ENCODE peak calls at places on chromosomes 2 and 18, in six cellular contexts. R, T, K, X, Z and P are unnamed samples.

GRCh38 chr2:177852389-177852788 is 220.2 kb downstream of the PDE11A start:
- DNase-seq in R (no peak), T (no peak), K (no peak), X (no peak), Z (no peak), P (no peak)

GRCh38 chr2:173876833-173877413 is 88.2 kb downstream of the SP3 start:
- DNase-seq in R (no peak), T (no peak), K (no peak), X (no peak), Z (no peak), P (no peak)

GRCh38 chr2:9264301-9264700 is 57.7 kb downstream of the ASAP2 start:
- DNase-seq in R (no peak), T (no peak), K (no peak), X (no peak), Z (no peak), P (no peak)

GRCh38 chr18:58054041-58054733 is 10.2 kb downstream of the NEDD4L start:
- DNase-seq in R (no peak), T (no peak), K (no peak), X (no peak), Z (no peak), P (no peak)

GRCh38 chr2:11701831-11702301 is 31.9 kb upstream of the NTSR2 start:
- DNase-seq in R (no peak), T (no peak), K (no peak), X (peak), Z (no peak), P (no peak)

GRCh38 chr2:29920130-29920577 is 1.2 kb downstream of the ALK start:
- DNase-seq in R (peak), T (peak), K (no peak), X (peak), Z (no peak), P (no peak)

GRCh38 chr2:26494891-26495290 is 17.0 kb upstream of the OTOF start:
- DNase-seq in R (no peak), T (no peak), K (no peak), X (no peak), Z (no peak), P (no peak)

GRCh38 chr2:238119756-238120462 is 18.6 kb upstream of the KLHL30 start:
- DNase-seq in R (peak), T (no peak), K (no peak), X (no peak), Z (no peak), P (no peak)

GRCh38 chr2:40317047-40317446 is 134.8 kb downstream of the SLC8A1 start:
- DNase-seq in R (no peak), T (no peak), K (no peak), X (no peak), Z (no peak), P (no peak)

GRCh38 chr2:70116936-70117554 is 29.8 kb downstream of the PCBP1 start:
- DNase-seq in R (no peak), T (no peak), K (no peak), X (no peak), Z (no peak), P (no peak)

GRCh38 chr18:13179566-13180113 is 38.9 kb upstream of the LDLRAD4 start:
- DNase-seq in R (no peak), T (no peak), K (no peak), X (peak), Z (no peak), P (no peak)

GRCh38 chr18:9914334-9914583 is 443 bp downstream of the VAPA start:
- DNase-seq in R (no peak), T (no peak), K (no peak), X (no peak), Z (no peak), P (no peak)

GRCh38 chr18:67135981-67136380 is 380.5 kb downstream of the DSEL start:
- DNase-seq in R (no peak), T (no peak), K (no peak), X (no peak), Z (no peak), P (no peak)

GRCh38 chr18:45727068-45727467 is 3.1 kb downstream of the SLC14A1 start:
- DNase-seq in R (no peak), T (no peak), K (no peak), X (no peak), Z (no peak), P (no peak)

GRCh38 chr2:162994718-162995117 is 156.2 kb upstream of the KCNH7 start:
- DNase-seq in R (no peak), T (no peak), K (no peak), X (no peak), Z (no peak), P (no peak)

GRCh38 chr2:48328972-48329723 is 200.8 kb upstream of the STON1 start:
- DNase-seq in R (no peak), T (no peak), K (no peak), X (no peak), Z (no peak), P (no peak)

GRCh38 chr2:180015951-180016709 is 9.0 kb upstream of the CWC22 start:
- DNase-seq in R (no peak), T (no peak), K (no peak), X (no peak), Z (no peak), P (peak)

GRCh38 chr2:9578475-9579235 is 23.0 kb upstream of the ADAM17 start:
- DNase-seq in R (no peak), T (no peak), K (no peak), X (no peak), Z (no peak), P (no peak)

GRCh38 chr2:149329068-149329467 is 1.3 kb upstream of the LYPD6 start:
- DNase-seq in R (no peak), T (no peak), K (no peak), X (peak), Z (no peak), P (no peak)

GRCh38 chr2:240893363-240893828 is 2.6 kb downstream of the MAB21L4 start:
- DNase-seq in R (no peak), T (no peak), K (no peak), X (peak), Z (no peak), P (no peak)

GRCh38 chr2:176129825-176130152 is 284 bp downstream of the HOXD8 start:
- DNase-seq in R (no peak), T (no peak), K (no peak), X (peak), Z (no peak), P (no peak)
- H3K4me3 ChIP-seq in R (peak), T (peak), K (no peak), X (peak), Z (peak), P (peak)

DNA sequence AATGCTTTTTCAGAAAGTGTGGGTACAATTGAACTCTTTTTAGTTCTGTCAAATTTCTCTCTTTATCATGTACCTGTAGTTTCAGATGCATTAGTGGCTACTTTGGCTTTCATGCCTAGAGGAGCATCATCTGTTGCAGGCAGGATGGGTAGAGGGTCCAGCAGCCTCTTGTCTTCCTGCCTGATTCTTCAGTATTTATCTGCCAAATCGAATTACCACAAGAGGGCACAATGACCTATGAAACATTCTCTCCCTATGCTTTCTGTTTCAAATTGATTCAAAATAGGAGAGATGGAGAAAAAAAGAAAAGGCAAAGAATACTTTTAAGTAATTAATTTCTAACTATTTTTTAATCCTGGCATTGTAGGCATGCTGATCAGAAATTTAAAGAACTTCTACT is 477.2 kb downstream of the TRIB2 start:
- DNase-seq in R (peak), T (no peak), K (no peak), X (no peak), Z (no peak), P (no peak)
- TF ChIP-seq CTCF in R (peak), T (no peak), K (peak), X (no peak), Z (no peak), P (no peak)

GRCh38 chr2:226797989-226798421 is 1.6 kb downstream of the IRS1 start:
- DNase-seq in R (no peak), T (no peak), K (peak), X (no peak), Z (no peak), P (no peak)
- H3K4me3 ChIP-seq in R (no peak), T (peak), K (peak), X (no peak), Z (peak), P (peak)

DNA sequence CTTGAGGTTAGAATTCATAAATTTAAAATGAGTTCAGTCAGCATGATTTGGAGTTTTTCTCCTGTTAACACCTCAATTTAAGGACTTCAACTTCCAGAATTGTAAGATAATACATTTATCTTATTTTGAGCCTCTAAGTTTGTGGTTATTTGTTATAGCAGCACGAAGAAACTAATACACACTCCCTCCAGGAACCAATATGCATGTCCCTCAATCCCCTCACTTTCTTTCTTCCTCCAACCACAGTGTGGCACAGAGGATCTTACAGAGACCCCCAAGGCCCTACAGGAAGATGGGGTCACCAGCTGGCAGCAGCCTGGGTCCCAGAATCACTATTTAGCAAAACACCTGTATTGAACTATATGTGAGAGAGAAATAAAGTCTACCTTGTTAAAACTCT is 242.0 kb downstream of the RAD51AP2 start:
- DNase-seq in R (no peak), T (no peak), K (no peak), X (no peak), Z (no peak), P (no peak)
- TF ChIP-seq CTCF in R (no peak), T (no peak), K (no peak), X (no peak), Z (no peak), P (no peak)

GRCh38 chr2:46697830-46698323 is 217.7 kb downstream of the MCFD2 start:
- DNase-seq in R (no peak), T (no peak), K (no peak), X (peak), Z (no peak), P (no peak)

GRCh38 chr2:46703588-46703987 is 212.0 kb downstream of the MCFD2 start:
- DNase-seq in R (no peak), T (no peak), K (no peak), X (no peak), Z (no peak), P (no peak)

GRCh38 chr2:46701152-46701551 is 214.5 kb downstream of the MCFD2 start:
- DNase-seq in R (no peak), T (no peak), K (no peak), X (no peak), Z (no peak), P (no peak)

GRCh38 chr2:46702537-46702936 is 213.1 kb downstream of the MCFD2 start:
- DNase-seq in R (no peak), T (no peak), K (no peak), X (no peak), Z (no peak), P (no peak)

DNA sequence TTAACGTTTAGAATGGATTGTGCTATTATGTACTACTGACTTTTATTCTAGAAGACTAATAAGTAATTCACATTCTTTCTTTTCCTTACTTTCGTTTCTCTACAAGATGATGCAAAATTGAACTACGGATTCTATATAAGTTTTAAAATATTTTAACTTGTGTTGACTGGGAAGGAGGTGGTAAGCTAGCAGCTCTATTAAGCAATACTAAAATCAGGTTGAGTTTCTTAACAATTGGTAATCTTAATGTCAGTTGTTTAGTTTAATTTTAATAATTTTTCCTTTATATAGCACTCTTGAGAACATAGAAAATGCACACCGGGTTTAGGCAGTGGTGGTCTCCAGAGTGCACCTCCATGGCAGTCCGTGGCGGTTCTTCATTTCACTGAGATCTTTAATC is 215.2 kb downstream of the MCFD2 start:
- DNase-seq in R (no peak), T (no peak), K (no peak), X (no peak), Z (no peak), P (no peak)
- H3K4me3 ChIP-seq in R (peak), T (peak), K (peak), X (no peak), Z (peak), P (peak)